ENCODE peak calls at places on chromosome 4, in ten cellular contexts. Q is mucosa of descending colon, E is uterus, D is H9, U is heart right ventricle, J is HCT116, Y is AG09309, O is NB4, K is endothelial cell, N is hepatocyte. V is an unnamed sample.

GRCh38 chr4:177064116-177064515 is 245.6 kb upstream of the NEIL3 start:
- DNase-seq in N (no peak), K (no peak), E (no peak), J (no peak), U (no peak), Q (no peak), Y (no peak), O (no peak), D (no peak), V (no peak)

GRCh38 chr4:107991945-107992625 is 2.4 kb downstream of the HADH start:
- DNase-seq in J (no peak), O (peak), E (no peak), N (no peak), Y (peak), K (no peak), Q (no peak), U (no peak), D (no peak), V (no peak)

GRCh38 chr4:39103291-39103690 is 41.3 kb downstream of the KLHL5 start:
- DNase-seq in Y (no peak), U (no peak), J (no peak), O (peak), D (no peak), N (no peak), Q (no peak), K (no peak), E (no peak), V (no peak)

GRCh38 chr4:170089274-170089742 is 448 bp downstream of the AADAT start:
- DNase-seq in Y (no peak), E (peak), D (peak), O (no peak), Q (peak), J (no peak), U (peak), N (peak), K (peak), V (no peak)

GRCh38 chr4:7442609-7443140 is 7.9 kb upstream of the PSAPL1 start:
- DNase-seq in K (no peak), D (no peak), N (no peak), U (no peak), O (no peak), J (no peak), Y (no peak), Q (no peak), E (no peak), V (no peak)

GRCh38 chr4:99324361-99324760 is 3.2 kb upstream of the ADH1B start:
- DNase-seq in Q (no peak), D (no peak), K (no peak), Y (no peak), U (no peak), J (no peak), N (no peak), E (no peak), O (no peak), V (no peak)

GRCh38 chr4:102299708-102300107 is 45.6 kb downstream of the SLC39A8 start:
- DNase-seq in Y (peak), N (peak), Q (peak), D (peak), K (peak), J (peak), O (peak), U (peak), E (no peak), V (no peak)

GRCh38 chr4:97016186-97016945 is 1126.9 kb downstream of the STPG2 start:
- DNase-seq in N (no peak), O (no peak), K (no peak), Y (no peak), J (no peak), Q (no peak), U (no peak), E (no peak), D (no peak), V (no peak)

GRCh38 chr4:111945014-111945413 is 200.2 kb upstream of the FAM241A start:
- DNase-seq in K (no peak), D (no peak), N (peak), E (no peak), J (no peak), O (peak), Q (no peak), U (no peak), Y (no peak), V (no peak)

GRCh38 chr4:85606505-85606904 is 131.6 kb downstream of the ARHGAP24 start:
- DNase-seq in Q (no peak), D (no peak), K (no peak), E (no peak), O (no peak), Y (no peak), N (no peak), U (no peak), J (no peak), V (no peak)

GRCh38 chr4:166257891-166258290 is 384.9 kb downstream of the TLL1 start:
- DNase-seq in U (no peak), Y (no peak), Q (no peak), E (no peak), K (no peak), D (no peak), J (no peak), N (no peak), O (no peak), V (no peak)

GRCh38 chr4:33494150-33494549 is 2750.2 kb downstream of the ARAP2 start:
- DNase-seq in Q (no peak), E (no peak), Y (no peak), D (no peak), K (no peak), N (no peak), O (peak), J (no peak), U (no peak), V (no peak)

DNA sequence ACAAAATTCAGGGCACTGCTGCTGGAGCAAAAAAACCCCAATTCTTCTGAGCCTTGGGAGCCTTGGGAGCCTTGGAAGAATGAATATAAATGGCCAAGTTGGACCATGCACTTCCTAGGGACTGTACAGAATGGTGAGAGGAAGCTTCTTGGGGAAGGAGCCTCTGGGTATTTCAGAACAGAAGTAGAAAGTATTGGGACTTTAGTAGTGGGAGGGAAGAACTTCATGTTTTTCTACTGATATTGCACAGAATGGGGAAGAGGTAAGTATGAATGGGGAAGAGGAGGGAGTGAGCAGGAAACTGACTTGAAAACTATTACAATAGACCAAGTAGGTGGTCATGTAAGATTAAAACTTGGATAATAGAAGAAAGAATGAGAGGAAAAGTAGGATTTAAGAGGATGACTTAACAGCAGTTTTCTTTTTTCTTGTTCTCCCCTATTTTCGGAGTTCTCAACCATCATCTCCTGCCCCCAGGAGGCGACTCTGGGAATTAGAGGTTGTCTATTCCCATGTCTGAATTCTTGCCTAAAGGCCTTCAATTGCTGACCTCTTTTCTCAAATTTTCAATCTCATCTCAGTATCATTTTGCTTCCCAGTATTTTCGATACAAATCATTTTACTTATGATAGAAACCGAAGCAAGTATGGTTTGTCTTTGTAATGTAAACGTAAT is 44.5 kb upstream of the TAPT1 start:
- DNase-seq in O (peak), K (peak), Q (peak), N (no peak), J (no peak), D (peak), U (no peak), Y (no peak), E (no peak), V (no peak)
- TF ChIP-seq CTCF in O (peak), K (peak), Q (no peak), N (no peak), J (peak), D (peak), U (no peak), Y (peak), E (no peak), V (peak)

GRCh38 chr4:48193096-48193836 is 59.2 kb upstream of the TXK start:
- DNase-seq in N (no peak), D (no peak), Q (no peak), E (no peak), K (no peak), Y (no peak), J (no peak), U (no peak), O (no peak), V (no peak)

GRCh38 chr4:48191758-48192157 is 57.7 kb upstream of the TXK start:
- DNase-seq in Q (no peak), Y (no peak), K (no peak), J (no peak), N (no peak), E (no peak), O (no peak), U (no peak), D (no peak), V (no peak)

GRCh38 chr4:48189731-48190130 is 55.7 kb upstream of the TXK start:
- DNase-seq in Y (no peak), O (no peak), D (no peak), U (no peak), E (no peak), N (no peak), K (no peak), J (no peak), Q (no peak), V (no peak)

GRCh38 chr4:48187813-48188212 is 53.8 kb upstream of the TXK start:
- DNase-seq in O (no peak), K (no peak), E (no peak), N (no peak), D (no peak), J (no peak), Y (no peak), U (no peak), Q (no peak), V (no peak)

GRCh38 chr4:48190839-48191238 is 56.8 kb upstream of the TXK start:
- DNase-seq in Q (no peak), J (no peak), E (no peak), K (no peak), U (no peak), O (no peak), D (no peak), N (no peak), Y (no peak), V (no peak)
- TF ChIP-seq CTCF in Q (no peak), J (no peak), E (no peak), K (no peak), U (no peak), O (no peak), D (no peak), N (no peak), Y (no peak), V (no peak)

DNA sequence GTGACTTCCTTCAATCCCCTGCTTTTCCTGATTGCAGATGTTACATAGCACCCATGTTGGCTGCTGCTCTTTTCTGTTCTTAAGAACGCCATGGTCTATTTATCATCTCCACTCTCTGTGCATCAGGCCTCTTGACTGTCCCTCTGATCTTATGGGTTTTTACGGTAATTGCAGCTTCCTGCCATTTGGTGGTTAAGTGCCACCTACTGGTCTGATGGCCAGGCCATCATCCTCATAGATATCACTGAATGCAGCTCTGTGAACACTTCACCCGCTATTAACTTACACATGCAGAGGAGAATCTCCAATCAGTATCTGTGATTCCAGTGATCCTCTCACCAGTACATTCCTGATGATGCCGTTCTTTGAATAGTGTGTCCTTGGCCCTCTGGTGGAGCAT is 382.4 kb downstream of the TRAM1L1 start:
- DNase-seq in N (no peak), U (no peak), K (no peak), J (no peak), O (peak), Q (no peak), D (peak), E (no peak), Y (no peak), V (no peak)
- TF ChIP-seq CTCF in N (no peak), U (no peak), K (no peak), J (no peak), O (peak), Q (no peak), D (peak), E (no peak), Y (no peak), V (peak)

GRCh38 chr4:151935411-151935810 is 174.6 kb upstream of the GATB start:
- DNase-seq in K (no peak), E (no peak), D (no peak), N (no peak), J (no peak), U (no peak), Y (no peak), O (no peak), Q (no peak), V (no peak)

GRCh38 chr4:151931563-151931962 is 170.8 kb upstream of the GATB start:
- DNase-seq in N (no peak), Y (no peak), O (no peak), E (no peak), K (no peak), Q (no peak), U (no peak), J (no peak), D (no peak), V (no peak)

GRCh38 chr4:151930372-151930771 is 169.6 kb upstream of the GATB start:
- DNase-seq in U (peak), K (no peak), N (no peak), D (no peak), E (no peak), Y (no peak), O (peak), Q (peak), J (no peak), V (no peak)

GRCh38 chr4:151934766-151935165 is 174.0 kb upstream of the GATB start:
- DNase-seq in J (no peak), D (no peak), Y (no peak), O (no peak), E (no peak), K (no peak), N (no peak), U (no peak), Q (no peak), V (no peak)

DNA sequence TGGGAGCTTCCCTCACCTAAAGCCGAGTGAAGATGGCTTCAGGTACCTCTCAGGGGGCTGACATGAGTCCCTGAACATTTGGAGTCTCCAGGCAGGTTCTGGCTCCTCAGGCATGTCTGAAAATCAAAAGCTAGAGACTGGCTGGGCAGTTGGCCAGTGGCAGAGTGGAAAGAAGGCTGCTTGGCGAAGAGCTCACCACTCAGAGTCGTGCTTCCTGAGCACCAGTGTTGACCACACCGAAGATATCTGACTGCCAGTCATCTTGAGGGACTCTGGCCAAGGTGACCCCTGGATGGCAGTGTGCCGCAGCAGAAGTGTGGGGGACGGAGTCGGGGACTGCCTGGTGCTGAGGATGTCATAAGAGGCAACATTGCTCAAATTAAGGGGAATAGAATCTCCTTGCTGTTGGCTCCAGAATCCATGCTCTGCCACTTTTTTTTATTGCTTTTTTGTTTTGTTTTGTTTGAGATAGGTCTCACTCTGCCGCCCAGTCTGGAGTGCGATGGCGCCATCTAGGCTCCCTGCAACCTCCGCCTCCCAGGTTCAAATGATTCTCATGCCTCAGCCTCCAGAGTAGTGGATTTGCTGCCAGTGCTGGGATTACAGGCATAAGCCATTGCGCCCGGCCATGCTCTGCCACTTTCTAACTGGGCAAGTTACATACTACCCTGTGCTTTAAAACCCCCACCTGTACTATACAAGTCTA is 172.5 kb upstream of the GATB start:
- DNase-seq in U (peak), Y (no peak), N (no peak), Q (no peak), E (no peak), K (no peak), O (peak), J (no peak), D (peak), V (no peak)
- TF ChIP-seq CTCF in U (no peak), Y (no peak), N (no peak), Q (no peak), E (no peak), K (no peak), O (no peak), J (no peak), D (peak), V (no peak)

DNA sequence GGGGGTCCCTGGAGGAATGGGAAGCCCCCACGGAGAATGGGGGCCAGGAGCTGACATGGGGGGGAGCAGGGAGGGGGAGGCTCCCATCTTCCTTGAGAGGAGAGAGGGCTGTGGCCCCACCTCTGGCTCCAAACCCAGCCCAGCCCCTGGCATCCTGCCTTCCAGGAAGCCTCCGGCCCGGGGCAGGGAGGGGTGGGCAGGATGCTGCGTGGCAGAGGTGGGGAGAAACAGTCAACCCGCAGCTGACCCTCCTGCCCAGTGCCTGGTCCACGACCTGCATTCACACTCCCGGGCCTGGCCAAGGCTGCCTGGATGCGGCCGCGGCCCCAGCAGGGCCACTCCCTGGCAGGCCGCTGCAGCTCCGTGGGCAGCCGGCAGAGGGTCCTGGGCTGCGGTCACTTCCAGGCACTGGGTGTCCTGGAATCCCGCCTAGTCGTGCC is 39.0 kb downstream of the CPLX1 start:
- DNase-seq in Y (no peak), D (no peak), J (no peak), U (peak), N (no peak), K (no peak), E (peak), O (no peak), Q (no peak), V (no peak)
- TF ChIP-seq CTCF in Y (no peak), D (no peak), J (no peak), U (no peak), N (no peak), K (no peak), E (no peak), O (no peak), Q (no peak), V (no peak)

DNA sequence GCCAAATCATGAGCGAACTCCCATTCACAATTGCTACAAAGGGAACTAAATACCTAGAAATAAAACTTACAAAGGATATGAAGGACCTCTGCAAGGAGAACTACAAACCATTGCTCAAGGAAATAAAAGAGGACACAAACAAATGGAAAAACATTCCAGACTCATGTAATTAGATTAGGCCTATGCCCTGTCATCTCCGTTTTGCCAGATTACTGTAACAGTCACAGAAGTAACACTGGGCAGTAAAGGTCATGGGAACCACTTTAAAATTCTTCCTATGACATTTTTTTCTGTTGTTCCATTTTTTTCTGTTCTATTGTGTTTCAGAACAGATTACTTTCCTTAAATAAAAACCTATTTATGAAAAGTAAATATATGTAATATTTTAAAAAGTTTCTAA is 199.4 kb upstream of the CENPE start:
- DNase-seq in E (no peak), N (no peak), U (no peak), J (no peak), D (no peak), Q (no peak), K (no peak), O (no peak), Y (no peak), V (no peak)
- TF ChIP-seq CTCF in E (no peak), N (no peak), U (no peak), J (no peak), D (no peak), Q (no peak), K (no peak), O (no peak), Y (no peak), V (no peak)

V was measured in D721Med.